ENCODE peak calls at places on chromosomes 2 and 18, in five cellular contexts. One of them, this sample, is unnamed.

GRCh38 chr2:176269319-176270099 is at the start of gene MTX2:
- DNase-seq in A549: peak; percentile 50
- DNase-seq in tibial nerve: peak; percentile 30
- DNase-seq in H1: peak; percentile 89
- DNase-seq in transverse colon: peak; percentile 83
- DNase-seq in this sample: peak; percentile 96

GRCh38 chr2:219912530-219912929 is 285.1 kb downstream of the SLC4A3 start:
- DNase-seq in A549: no peak
- DNase-seq in tibial nerve: no peak
- DNase-seq in H1: no peak
- DNase-seq in transverse colon: no peak
- DNase-seq in this sample: no peak

GRCh38 chr2:43051316-43051715 is 175.1 kb downstream of the ZFP36L2 start:
- DNase-seq in A549: peak; percentile 90
- DNase-seq in tibial nerve: no peak
- DNase-seq in H1: no peak
- DNase-seq in transverse colon: peak; percentile 48
- DNase-seq in this sample: no peak

GRCh38 chr2:31197669-31198068 is 19.6 kb downstream of the CAPN14 start:
- DNase-seq in A549: no peak
- DNase-seq in tibial nerve: no peak
- DNase-seq in H1: no peak
- DNase-seq in transverse colon: no peak
- DNase-seq in this sample: no peak

GRCh38 chr18:23228102-23229051 is 93.1 kb downstream of the CABLES1 start:
- DNase-seq in A549: no peak
- DNase-seq in tibial nerve: no peak
- DNase-seq in H1: no peak
- DNase-seq in transverse colon: peak; percentile 31
- DNase-seq in this sample: no peak

GRCh38 chr2:110101280-110101844 is 14.3 kb downstream of the MALL start:
- DNase-seq in A549: peak; percentile 68
- DNase-seq in tibial nerve: peak; percentile 88
- DNase-seq in H1: no peak
- DNase-seq in transverse colon: peak; percentile 94
- DNase-seq in this sample: peak; percentile 100

GRCh38 chr18:2958819-2959298 is 54.1 kb downstream of the LPIN2 start:
- DNase-seq in A549: no peak
- DNase-seq in tibial nerve: no peak
- DNase-seq in H1: no peak
- DNase-seq in transverse colon: no peak
- DNase-seq in this sample: peak; percentile 56

GRCh38 chr2:5373200-5373599 is 319.0 kb upstream of the SOX11 start:
- DNase-seq in A549: no peak
- DNase-seq in tibial nerve: no peak
- DNase-seq in H1: peak; percentile 93
- DNase-seq in transverse colon: no peak
- DNase-seq in this sample: no peak

GRCh38 chr2:42139141-42139540 is 30.0 kb upstream of the EML4 start:
- DNase-seq in A549: no peak
- DNase-seq in tibial nerve: no peak
- DNase-seq in H1: no peak
- DNase-seq in transverse colon: no peak
- DNase-seq in this sample: no peak

GRCh38 chr18:12628706-12629702 is 28.9 kb downstream of the SPIRE1 start:
- DNase-seq in A549: no peak
- DNase-seq in tibial nerve: no peak
- DNase-seq in H1: no peak
- DNase-seq in transverse colon: no peak
- DNase-seq in this sample: no peak

GRCh38 chr2:53500181-53500580 is 267.4 kb upstream of the CHAC2 start:
- DNase-seq in A549: no peak
- DNase-seq in tibial nerve: no peak
- DNase-seq in H1: no peak
- DNase-seq in transverse colon: no peak
- DNase-seq in this sample: no peak

GRCh38 chr2:53508667-53509066 is 258.9 kb upstream of the CHAC2 start:
- DNase-seq in A549: no peak
- DNase-seq in tibial nerve: no peak
- DNase-seq in H1: no peak
- DNase-seq in transverse colon: no peak
- DNase-seq in this sample: no peak

GRCh38 chr2:53509827-53510785 is 257.5 kb upstream of the CHAC2 start:
- DNase-seq in A549: no peak
- DNase-seq in tibial nerve: no peak
- DNase-seq in H1: no peak
- DNase-seq in transverse colon: no peak
- DNase-seq in this sample: peak; percentile 44

GRCh38 chr2:53504507-53504906 is 263.1 kb upstream of the CHAC2 start:
- DNase-seq in A549: no peak
- DNase-seq in tibial nerve: no peak
- DNase-seq in H1: no peak
- DNase-seq in transverse colon: no peak
- DNase-seq in this sample: no peak

DNA sequence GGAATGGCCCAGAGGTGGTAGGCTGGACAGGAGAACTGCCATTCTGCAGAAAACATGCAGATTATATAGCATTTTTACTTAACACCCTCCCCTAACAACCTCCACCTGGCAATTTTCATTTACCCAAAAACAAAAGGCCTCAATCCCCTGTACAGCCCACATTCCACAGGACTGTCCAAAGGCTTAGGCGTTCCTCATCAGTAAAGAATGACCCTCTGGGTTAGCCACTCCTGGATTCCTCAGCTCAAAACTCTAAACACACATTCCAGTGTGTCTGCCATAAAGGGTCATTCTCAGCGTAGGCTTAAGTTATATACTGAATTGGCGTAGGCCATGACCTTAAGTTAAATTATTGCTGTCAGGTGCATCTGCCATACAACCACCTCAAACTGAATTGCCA is 261.8 kb upstream of the CHAC2 start:
- DNase-seq in A549: no peak
- DNase-seq in tibial nerve: no peak
- DNase-seq in H1: no peak
- DNase-seq in transverse colon: no peak
- DNase-seq in this sample: no peak
- TF ChIP-seq EP300 in A549: no peak
- TF ChIP-seq EP300 in tibial nerve: no peak
- TF ChIP-seq EP300 in H1: no peak
- TF ChIP-seq EP300 in transverse colon: no peak
- TF ChIP-seq EP300 in this sample: no peak

GRCh38 chr2:84971799-84972790 is 1.1 kb downstream of the KCMF1 start:
- DNase-seq in A549: no peak
- DNase-seq in tibial nerve: no peak
- DNase-seq in H1: peak; percentile 69
- DNase-seq in transverse colon: peak; percentile 64
- DNase-seq in this sample: peak; percentile 38
- TF ChIP-seq POLR2A in A549: no peak
- TF ChIP-seq POLR2A in tibial nerve: no peak
- TF ChIP-seq POLR2A in H1: no peak
- TF ChIP-seq POLR2A in transverse colon: no peak
- TF ChIP-seq POLR2A in this sample: no peak

DNA sequence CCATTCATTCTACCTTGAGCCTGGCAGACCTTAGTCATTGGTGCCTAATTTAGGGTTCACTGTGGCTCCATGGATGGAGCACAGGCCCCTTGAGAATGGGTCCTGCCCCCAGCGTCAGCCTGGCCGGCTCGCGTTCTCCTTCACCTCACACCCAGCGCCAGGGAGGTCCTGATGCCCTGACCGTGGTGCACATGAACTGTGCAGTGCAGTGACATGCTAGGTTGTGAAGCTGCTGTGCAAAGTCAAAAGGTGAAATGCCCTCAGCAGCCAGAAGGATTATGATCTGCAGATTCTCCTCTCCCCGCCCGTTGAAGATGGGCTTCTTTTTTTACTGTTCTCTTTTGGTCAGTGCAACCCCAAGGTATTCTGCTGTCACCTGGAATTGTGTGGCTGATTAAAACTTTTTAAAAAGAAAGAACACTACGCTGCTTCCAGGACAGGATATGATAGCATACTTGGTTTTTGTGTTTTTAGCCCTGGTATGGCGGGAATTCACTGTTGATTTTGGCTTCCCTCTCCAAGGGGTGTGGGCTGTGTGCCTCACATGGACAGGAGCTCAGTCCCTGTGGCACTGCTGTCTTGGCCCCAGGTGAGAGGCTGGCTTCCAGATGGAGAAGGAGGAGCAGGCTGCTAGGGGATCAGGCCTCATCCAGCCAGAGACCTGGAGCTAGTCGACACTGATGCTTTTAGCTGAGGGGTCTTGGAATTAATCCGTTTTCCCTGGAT is 49.4 kb upstream of the MCFD2 start:
- DNase-seq in A549: no peak
- DNase-seq in tibial nerve: no peak
- DNase-seq in H1: no peak
- DNase-seq in transverse colon: no peak
- DNase-seq in this sample: no peak
- H3K4me1 ChIP-seq in A549: peaks cover 74% of the 10 kb centered on the region
- H3K4me1 ChIP-seq in tibial nerve: peaks cover 29% of the 10 kb centered on the region
- H3K4me1 ChIP-seq in H1: no peaks in the 10 kb centered on the region
- H3K4me1 ChIP-seq in transverse colon: peaks cover 18% of the 10 kb centered on the region
- H3K4me1 ChIP-seq in this sample: peaks cover 28% of the 10 kb centered on the region

GRCh38 chr2:151325696-151326095 is 31.7 kb upstream of the TNFAIP6 start:
- DNase-seq in A549: no peak
- DNase-seq in tibial nerve: no peak
- DNase-seq in H1: no peak
- DNase-seq in transverse colon: no peak
- DNase-seq in this sample: no peak
- TF ChIP-seq EP300 in A549: no peak
- TF ChIP-seq EP300 in tibial nerve: no peak
- TF ChIP-seq EP300 in H1: no peak
- TF ChIP-seq EP300 in transverse colon: no peak
- TF ChIP-seq EP300 in this sample: no peak

GRCh38 chr2:137238065-137238464 is 472.7 kb downstream of the THSD7B start:
- DNase-seq in A549: no peak
- DNase-seq in tibial nerve: no peak
- DNase-seq in H1: no peak
- DNase-seq in transverse colon: no peak
- DNase-seq in this sample: peak; percentile 44
- TF ChIP-seq POLR2A in A549: no peak
- TF ChIP-seq POLR2A in tibial nerve: no peak
- TF ChIP-seq POLR2A in H1: no peak
- TF ChIP-seq POLR2A in transverse colon: no peak
- TF ChIP-seq POLR2A in this sample: no peak

GRCh38 chr18:48736316-48736715 is 197.5 kb downstream of the CTIF start:
- DNase-seq in A549: no peak
- DNase-seq in tibial nerve: no peak
- DNase-seq in H1: no peak
- DNase-seq in transverse colon: no peak
- DNase-seq in this sample: no peak

GRCh38 chr18:48735856-48736255 is 197.0 kb downstream of the CTIF start:
- DNase-seq in A549: no peak
- DNase-seq in tibial nerve: no peak
- DNase-seq in H1: no peak
- DNase-seq in transverse colon: no peak
- DNase-seq in this sample: no peak

GRCh38 chr18:48733854-48734253 is 195.0 kb downstream of the CTIF start:
- DNase-seq in A549: no peak
- DNase-seq in tibial nerve: no peak
- DNase-seq in H1: no peak
- DNase-seq in transverse colon: no peak
- DNase-seq in this sample: no peak

GRCh38 chr18:48734460-48734859 is 195.6 kb downstream of the CTIF start:
- DNase-seq in A549: no peak
- DNase-seq in tibial nerve: no peak
- DNase-seq in H1: no peak
- DNase-seq in transverse colon: no peak
- DNase-seq in this sample: no peak

DNA sequence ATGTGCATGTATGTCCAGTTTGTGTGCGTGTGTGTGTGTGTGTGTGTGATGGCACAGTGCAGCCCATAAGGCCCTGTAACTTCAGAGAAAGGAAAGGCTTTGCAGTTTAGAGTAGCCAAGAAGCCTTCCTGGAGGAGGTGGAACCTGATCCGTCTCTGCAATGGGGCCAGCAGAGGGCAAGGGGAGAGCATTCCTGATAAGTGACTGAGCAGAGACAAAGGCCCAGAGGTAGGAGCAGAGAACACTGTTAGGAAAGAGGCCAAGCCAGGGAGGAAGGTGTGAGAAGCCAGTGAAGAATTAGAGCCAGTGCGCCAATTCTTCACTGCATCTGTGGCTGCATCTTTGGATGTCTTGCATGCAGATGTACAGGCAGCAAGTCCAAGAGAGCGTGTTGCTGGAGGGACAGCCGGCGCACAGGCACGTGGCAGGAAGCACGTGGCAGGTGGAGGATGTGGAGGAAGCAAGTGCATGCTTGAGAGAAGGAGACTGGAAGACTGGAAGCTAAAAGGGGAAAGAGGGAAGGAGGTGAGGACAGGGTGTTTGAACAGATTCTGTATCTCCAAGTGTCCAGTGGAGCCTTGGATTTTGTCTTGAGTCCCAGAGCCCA is 196.3 kb downstream of the CTIF start:
- DNase-seq in A549: no peak
- DNase-seq in tibial nerve: no peak
- DNase-seq in H1: no peak
- DNase-seq in transverse colon: no peak
- DNase-seq in this sample: no peak
- H3K4me1 ChIP-seq in A549: no peaks in the 10 kb centered on the region
- H3K4me1 ChIP-seq in tibial nerve: peaks cover 10% of the 10 kb centered on the region
- H3K4me1 ChIP-seq in H1: peaks cover 3% of the 10 kb centered on the region
- H3K4me1 ChIP-seq in transverse colon: no peaks in the 10 kb centered on the region
- H3K4me1 ChIP-seq in this sample: peaks cover 20% of the 10 kb centered on the region

GRCh38 chr2:45119855-45120254 is 110.6 kb upstream of the SIX2 start:
- DNase-seq in A549: no peak
- DNase-seq in tibial nerve: no peak
- DNase-seq in H1: no peak
- DNase-seq in transverse colon: no peak
- DNase-seq in this sample: no peak
- TF ChIP-seq EP300 in A549: no peak
- TF ChIP-seq EP300 in tibial nerve: no peak
- TF ChIP-seq EP300 in H1: no peak
- TF ChIP-seq EP300 in transverse colon: no peak
- TF ChIP-seq EP300 in this sample: no peak

This sample was measured in upper lobe of left lung.